ENCODE peak calls at places on chromosome 3, in eight cellular contexts. B is mesothelial cell of epicardium; W is activated T-helper 1 cell treated with anti-CD3 and anti-CD28 coated beads, Interleukin-12 subunit alpha, Interleukin-12 subunit beta, Interleukin-2, Interleukin-4 antibody, amounts not matched to agents 30 ng/mL and 10 ng/mL and 1 ng/mL, durations not matched to agents 14 hours and 24 hours and 36 hours; K is ELR; X is amygdala; G is mesenchymal stem cell; P is fibroblast of the aortic adventitia; R is endothelial cell. J is an unnamed sample.

GRCh38 chr3:51967384-51968174 is at the start of gene PCBP4:
- DNase-seq in B (no peak), W (peak; percentile 39), K (peak; percentile 51), X (peak; percentile 79), G (peak; percentile 54), P (no peak), R (peak; percentile 52), J (no peak)

GRCh38 chr3:134517796-134518195 is 31.9 kb downstream of the CEP63 start:
- DNase-seq in B (no peak), W (no peak), K (peak; percentile 47), X (no peak), G (peak; percentile 58), P (peak; percentile 44), R (no peak), J (peak; percentile 11)

GRCh38 chr3:108008931-108009635 is 81.7 kb downstream of the CD47 start:
- DNase-seq in B (no peak), W (no peak), K (peak; percentile 83), X (no peak), G (peak; percentile 65), P (peak; percentile 92), R (no peak), J (no peak)

GRCh38 chr3:87288486-87288885 is 12.1 kb upstream of the POU1F1 start:
- DNase-seq in B (no peak), W (no peak), K (no peak), X (no peak), G (no peak), P (no peak), R (no peak), J (no peak)

GRCh38 chr3:97108136-97108535 is 293.7 kb downstream of the EPHA6 start:
- DNase-seq in B (no peak), W (no peak), K (no peak), X (no peak), G (no peak), P (no peak), R (no peak), J (no peak)

GRCh38 chr3:48516571-48516970 is 12.6 kb upstream of the SHISA5 start:
- DNase-seq in B (no peak), W (no peak), K (no peak), X (no peak), G (no peak), P (no peak), R (no peak), J (no peak)

GRCh38 chr3:9175421-9175820 is 74.0 kb downstream of the SRGAP3 start:
- DNase-seq in B (no peak), W (no peak), K (peak; percentile 25), X (no peak), G (no peak), P (no peak), R (no peak), J (no peak)

GRCh38 chr3:11908981-11909698 is 62.5 kb upstream of the TAMM41 start:
- DNase-seq in B (no peak), W (no peak), K (no peak), X (no peak), G (no peak), P (no peak), R (no peak), J (no peak)

GRCh38 chr3:52121459-52121795 is 32.8 kb downstream of the POC1A start:
- DNase-seq in B (no peak), W (no peak), K (no peak), X (no peak), G (no peak), P (peak; percentile 24), R (no peak), J (no peak)

GRCh38 chr3:54042259-54042823 is 80.0 kb upstream of the CACNA2D3 start:
- DNase-seq in B (no peak), W (no peak), K (no peak), X (no peak), G (no peak), P (no peak), R (no peak), J (no peak)

GRCh38 chr3:53677406-53677805 is 168.8 kb downstream of the CHDH start:
- DNase-seq in B (no peak), W (no peak), K (no peak), X (no peak), G (no peak), P (peak; percentile 5), R (no peak), J (no peak)

GRCh38 chr3:134941820-134942219 is 146.8 kb downstream of the EPHB1 start:
- DNase-seq in B (no peak), W (no peak), K (no peak), X (no peak), G (no peak), P (no peak), R (no peak), J (no peak)

GRCh38 chr3:42007785-42008184 is 45.9 kb upstream of the ULK4 start:
- DNase-seq in B (no peak), W (no peak), K (no peak), X (no peak), G (no peak), P (no peak), R (no peak), J (no peak)

GRCh38 chr3:28617821-28618220 is 269.2 kb upstream of the AZI2 start:
- DNase-seq in B (no peak), W (no peak), K (no peak), X (no peak), G (no peak), P (no peak), R (no peak), J (no peak)

GRCh38 chr3:62246985-62247384 is 126.4 kb downstream of the FEZF2 start:
- DNase-seq in B (no peak), W (no peak), K (no peak), X (no peak), G (no peak), P (no peak), R (no peak), J (no peak)

GRCh38 chr3:3800076-3800448 is 831 bp downstream of the LRRN1 start:
- DNase-seq in B (peak; percentile 39), W (no peak), K (no peak), X (peak; percentile 46), G (no peak), P (no peak), R (peak; percentile 43), J (no peak)

GRCh38 chr3:138381413-138381901 is 33.1 kb downstream of the MRAS start:
- DNase-seq in B (no peak), W (no peak), K (no peak), X (peak; percentile 54), G (peak; percentile 37), P (peak; percentile 41), R (no peak), J (no peak)

GRCh38 chr3:171982829-171983228 is 56.5 kb upstream of the FNDC3B start:
- DNase-seq in B (no peak), W (no peak), K (peak; percentile 57), X (no peak), G (peak; percentile 52), P (peak; percentile 41), R (no peak), J (no peak)

GRCh38 chr3:146067048-146067447 is 93.9 kb downstream of the PLOD2 start:
- DNase-seq in B (no peak), W (no peak), K (peak; percentile 92), X (no peak), G (peak; percentile 63), P (peak; percentile 13), R (no peak), J (peak; percentile 35)